ENCODE peak calls at places on chromosomes 4 and X, in five cellular contexts. One of them, this sample, is unnamed.

GRCh38 chr4:157072002-157072401 is 3.9 kb upstream of the GLRB start:
- DNase-seq in T-helper 17 cell: no peak
- DNase-seq in HEK293T: no peak
- DNase-seq in left ventricle myocardium inferior: no peak
- DNase-seq in bronchial epithelial cell: peak
- DNase-seq in this sample: peak

GRCh38 chrX:31038585-31039326 is 33.1 kb downstream of the FTHL17 start:
- DNase-seq in T-helper 17 cell: no peak
- DNase-seq in bronchial epithelial cell: peak
- DNase-seq in left ventricle myocardium inferior: peak
- DNase-seq in HEK293T: peak
- DNase-seq in this sample: peak

GRCh38 chr4:14254252-14254651 is 626.7 kb upstream of the BOD1L1 start:
- DNase-seq in bronchial epithelial cell: peak
- DNase-seq in HEK293T: peak
- DNase-seq in left ventricle myocardium inferior: peak
- DNase-seq in T-helper 17 cell: no peak
- DNase-seq in this sample: peak

GRCh38 chr4:4787421-4787820 is 72.0 kb upstream of the MSX1 start:
- DNase-seq in HEK293T: no peak
- DNase-seq in bronchial epithelial cell: no peak
- DNase-seq in T-helper 17 cell: no peak
- DNase-seq in left ventricle myocardium inferior: no peak
- DNase-seq in this sample: no peak

GRCh38 chrX:46582964-46583363 is 9.4 kb downstream of the CHST7 start:
- DNase-seq in bronchial epithelial cell: peak
- DNase-seq in HEK293T: no peak
- DNase-seq in T-helper 17 cell: no peak
- DNase-seq in left ventricle myocardium inferior: no peak
- DNase-seq in this sample: peak

GRCh38 chrX:63350551-63350950 is 581 bp downstream of the SPIN4 start:
- DNase-seq in T-helper 17 cell: no peak
- DNase-seq in bronchial epithelial cell: peak
- DNase-seq in HEK293T: peak
- DNase-seq in left ventricle myocardium inferior: no peak
- DNase-seq in this sample: no peak

GRCh38 chr4:159983080-159983479 is 880.2 kb downstream of the RAPGEF2 start:
- DNase-seq in left ventricle myocardium inferior: no peak
- DNase-seq in HEK293T: no peak
- DNase-seq in T-helper 17 cell: no peak
- DNase-seq in bronchial epithelial cell: peak
- DNase-seq in this sample: no peak

GRCh38 chrX:10110316-10110932 is 46.4 kb upstream of the CLCN4 start:
- DNase-seq in bronchial epithelial cell: no peak
- DNase-seq in T-helper 17 cell: no peak
- DNase-seq in left ventricle myocardium inferior: no peak
- DNase-seq in HEK293T: no peak
- DNase-seq in this sample: no peak

GRCh38 chrX:47556045-47556623 is 4.9 kb upstream of the ARAF start:
- DNase-seq in HEK293T: peak
- DNase-seq in T-helper 17 cell: peak
- DNase-seq in bronchial epithelial cell: peak
- DNase-seq in left ventricle myocardium inferior: peak
- DNase-seq in this sample: peak

GRCh38 chrX:7987160-7987992 is 60.2 kb upstream of the PNPLA4 start:
- DNase-seq in T-helper 17 cell: no peak
- DNase-seq in bronchial epithelial cell: peak
- DNase-seq in HEK293T: no peak
- DNase-seq in left ventricle myocardium inferior: no peak
- DNase-seq in this sample: peak

GRCh38 chr4:67941074-67941473 is 22.2 kb downstream of the TMPRSS11A start:
- DNase-seq in bronchial epithelial cell: no peak
- DNase-seq in HEK293T: no peak
- DNase-seq in T-helper 17 cell: no peak
- DNase-seq in left ventricle myocardium inferior: no peak
- DNase-seq in this sample: no peak

GRCh38 chr4:39931441-39931901 is 46.2 kb downstream of the PDS5A start:
- DNase-seq in T-helper 17 cell: no peak
- DNase-seq in left ventricle myocardium inferior: no peak
- DNase-seq in HEK293T: no peak
- DNase-seq in bronchial epithelial cell: no peak
- DNase-seq in this sample: no peak

GRCh38 chr4:12555011-12555410 is 929.1 kb downstream of the RAB28 start:
- DNase-seq in HEK293T: no peak
- DNase-seq in T-helper 17 cell: no peak
- DNase-seq in bronchial epithelial cell: peak
- DNase-seq in left ventricle myocardium inferior: no peak
- DNase-seq in this sample: peak

GRCh38 chrX:44223150-44223549 is 120.3 kb downstream of the EFHC2 start:
- DNase-seq in bronchial epithelial cell: peak
- DNase-seq in T-helper 17 cell: no peak
- DNase-seq in HEK293T: no peak
- DNase-seq in left ventricle myocardium inferior: no peak
- DNase-seq in this sample: peak

GRCh38 chrX:45851434-45851991 is 650.8 kb upstream of the DIPK2B start:
- DNase-seq in bronchial epithelial cell: peak
- DNase-seq in T-helper 17 cell: peak
- DNase-seq in left ventricle myocardium inferior: no peak
- DNase-seq in HEK293T: peak
- DNase-seq in this sample: no peak

GRCh38 chr4:162707962-162708361 is 458.7 kb downstream of the NAF1 start:
- DNase-seq in HEK293T: no peak
- DNase-seq in bronchial epithelial cell: no peak
- DNase-seq in T-helper 17 cell: no peak
- DNase-seq in left ventricle myocardium inferior: no peak
- DNase-seq in this sample: no peak

GRCh38 chr4:1331591-1332353 is 15.2 kb upstream of the UVSSA start:
- DNase-seq in bronchial epithelial cell: no peak
- DNase-seq in left ventricle myocardium inferior: no peak
- DNase-seq in T-helper 17 cell: no peak
- DNase-seq in HEK293T: no peak
- DNase-seq in this sample: no peak

GRCh38 chr4:113979157-113979972 is at the start of gene ARSJ:
- DNase-seq in T-helper 17 cell: no peak
- DNase-seq in left ventricle myocardium inferior: peak
- DNase-seq in HEK293T: peak
- DNase-seq in bronchial epithelial cell: peak
- DNase-seq in this sample: peak

GRCh38 chr4:138891610-138892009 is 124.0 kb upstream of the NOCT start:
- DNase-seq in T-helper 17 cell: no peak
- DNase-seq in HEK293T: no peak
- DNase-seq in bronchial epithelial cell: no peak
- DNase-seq in left ventricle myocardium inferior: no peak
- DNase-seq in this sample: no peak

GRCh38 chr4:166064706-166065105 is 191.7 kb downstream of the TLL1 start:
- DNase-seq in bronchial epithelial cell: peak
- DNase-seq in HEK293T: no peak
- DNase-seq in left ventricle myocardium inferior: no peak
- DNase-seq in T-helper 17 cell: no peak
- DNase-seq in this sample: no peak

GRCh38 chr4:176726803-176727202 is 65.9 kb downstream of the VEGFC start:
- DNase-seq in bronchial epithelial cell: no peak
- DNase-seq in HEK293T: no peak
- DNase-seq in left ventricle myocardium inferior: no peak
- DNase-seq in T-helper 17 cell: no peak
- DNase-seq in this sample: peak

GRCh38 chr4:25938251-25939186 is 24.5 kb downstream of the SMIM20 start:
- DNase-seq in bronchial epithelial cell: peak
- DNase-seq in left ventricle myocardium inferior: peak
- DNase-seq in T-helper 17 cell: no peak
- DNase-seq in HEK293T: no peak
- DNase-seq in this sample: peak

GRCh38 chr4:15438939-15439524 is 11.2 kb downstream of the C1QTNF7 start:
- DNase-seq in bronchial epithelial cell: peak
- DNase-seq in T-helper 17 cell: no peak
- DNase-seq in left ventricle myocardium inferior: no peak
- DNase-seq in HEK293T: no peak
- DNase-seq in this sample: no peak